ENCODE peak calls at places on chromosome 21, in ten cellular contexts. D is OCI-LY7, I is pancreas, C is endodermal cell, E is esophagus squamous epithelium, F is ovary, U is body of pancreas, B is neural progenitor cell, L is colonic mucosa, W is thoracic aorta. T is an unnamed sample.

GRCh38 chr21:46393941-46394818 is 64.5 kb upstream of the DIP2A start:
- DNase-seq in L (no peak), I (no peak), C (no peak), D (no peak), F (no peak), W (no peak), U (peak), E (no peak), B (no peak), T (no peak)

GRCh38 chr21:39025198-39025597 is 158.1 kb downstream of the PSMG1 start:
- DNase-seq in U (no peak), C (no peak), B (no peak), I (no peak), E (no peak), F (no peak), W (no peak), L (no peak), D (no peak), T (no peak)

GRCh38 chr21:41932576-41933258 is 21.1 kb downstream of the C2CD2 start:
- DNase-seq in W (no peak), U (no peak), E (no peak), C (no peak), F (peak), D (no peak), I (no peak), B (no peak), L (no peak), T (no peak)

GRCh38 chr21:37564924-37565529 is 198.5 kb downstream of the DYRK1A start:
- DNase-seq in B (peak), W (no peak), F (no peak), E (no peak), D (no peak), L (no peak), I (no peak), U (peak), C (no peak), T (no peak)

GRCh38 chr21:41432567-41433460 is 6.8 kb downstream of the MX1 start:
- DNase-seq in L (no peak), W (no peak), B (no peak), E (no peak), F (no peak), U (no peak), I (no peak), C (no peak), D (no peak), T (peak)

GRCh38 chr21:36419241-36419640 is 34.0 kb downstream of the CHAF1B start:
- DNase-seq in B (no peak), F (no peak), W (no peak), D (no peak), E (no peak), L (no peak), U (no peak), C (no peak), I (no peak), T (no peak)

GRCh38 chr21:43025636-43026180 is 49.9 kb downstream of the CBS start:
- DNase-seq in C (no peak), I (no peak), B (peak), D (no peak), U (no peak), W (no peak), F (no peak), E (no peak), L (no peak), T (no peak)

GRCh38 chr21:38277501-38278111 is 20.8 kb downstream of the KCNJ15 start:
- DNase-seq in L (peak), E (no peak), B (no peak), W (no peak), C (no peak), F (no peak), I (peak), U (peak), D (no peak), T (no peak)

GRCh38 chr21:46274797-46275390 is 10.5 kb downstream of the MCM3AP start:
- DNase-seq in I (no peak), D (no peak), L (no peak), U (no peak), W (no peak), C (no peak), E (no peak), F (no peak), B (no peak), T (no peak)

GRCh38 chr21:29256125-29256895 is 42.4 kb upstream of the BACH1 start:
- DNase-seq in I (no peak), F (no peak), E (no peak), U (no peak), D (no peak), B (no peak), L (no peak), C (no peak), W (no peak), T (no peak)

GRCh38 chr21:39022901-39023693 is 160.2 kb downstream of the PSMG1 start:
- DNase-seq in F (peak), D (no peak), I (no peak), U (peak), W (peak), B (no peak), L (no peak), C (peak), E (no peak), T (no peak)

GRCh38 chr21:35428041-35428400 is 378.9 kb upstream of the RUNX1 start:
- DNase-seq in F (no peak), U (no peak), E (no peak), D (no peak), W (no peak), B (no peak), I (no peak), L (no peak), C (no peak), T (no peak)

GRCh38 chr21:35149698-35150097 is 100.6 kb upstream of the RUNX1 start:
- DNase-seq in W (no peak), C (no peak), U (no peak), L (no peak), D (no peak), B (no peak), E (no peak), F (no peak), I (no peak), T (no peak)

GRCh38 chr21:35796834-35797233 is 263.5 kb downstream of the SETD4 start:
- DNase-seq in E (no peak), F (no peak), D (no peak), W (no peak), I (no peak), L (no peak), U (no peak), B (no peak), C (no peak), T (no peak)

GRCh38 chr21:36150192-36150711 is 6.4 kb upstream of the DOP1B start:
- DNase-seq in I (no peak), U (peak), D (peak), C (no peak), W (no peak), F (no peak), E (no peak), L (no peak), B (no peak), T (no peak)

GRCh38 chr21:34796518-34797201 is 127.9 kb downstream of the CLIC6 start:
- DNase-seq in C (peak), U (no peak), E (no peak), F (no peak), I (no peak), B (no peak), L (peak), D (no peak), W (no peak), T (no peak)

GRCh38 chr21:15752763-15753407 is 23.1 kb downstream of the USP25 start:
- DNase-seq in U (no peak), I (no peak), E (no peak), L (no peak), F (no peak), D (no peak), C (peak), W (no peak), B (peak), T (no peak)

GRCh38 chr21:15751561-15751960 is 21.8 kb downstream of the USP25 start:
- DNase-seq in E (no peak), I (no peak), L (no peak), W (no peak), F (no peak), C (no peak), U (no peak), D (no peak), B (no peak), T (no peak)

GRCh38 chr21:15751037-15751436 is 21.3 kb downstream of the USP25 start:
- DNase-seq in U (no peak), D (no peak), L (no peak), I (no peak), F (no peak), W (no peak), C (no peak), E (no peak), B (no peak), T (no peak)

GRCh38 chr21:15749045-15749867 is 19.5 kb downstream of the USP25 start:
- DNase-seq in I (no peak), C (no peak), W (no peak), E (no peak), B (no peak), U (no peak), F (no peak), D (no peak), L (no peak), T (no peak)

DNA sequence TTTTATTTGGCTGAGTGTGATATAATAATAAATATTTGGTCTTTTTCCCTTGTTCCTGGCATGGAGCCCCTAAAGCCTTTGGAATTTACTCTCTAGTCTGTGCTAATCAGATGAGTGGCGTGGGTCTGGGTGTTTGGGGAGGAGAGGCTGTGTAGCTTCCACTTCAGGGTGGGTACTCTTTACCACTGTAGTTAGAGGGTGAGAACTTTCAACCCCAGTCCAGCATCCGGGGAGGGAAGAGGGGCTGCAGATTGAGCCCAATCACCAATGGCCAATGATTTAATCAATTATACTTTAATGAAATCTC is 20.0 kb downstream of the USP25 start:
- DNase-seq in U (no peak), E (no peak), W (no peak), I (no peak), L (no peak), C (no peak), D (no peak), B (no peak), F (no peak), T (no peak)
- H3K27ac ChIP-seq in U (no peak), E (no peak), W (no peak), I (no peak), L (no peak), C (no peak), D (no peak), B (no peak), F (no peak), T (no peak)

GRCh38 chr21:44911384-44912157 is 9.1 kb downstream of the ITGB2 start:
- DNase-seq in B (no peak), F (no peak), U (peak), D (peak), C (peak), L (peak), E (no peak), I (peak), W (no peak), T (no peak)
- TF ChIP-seq CTCF in B (peak), F (no peak), U (peak), D (peak), C (peak), L (peak), E (peak), I (peak), W (no peak), T (no peak)

GRCh38 chr21:15327637-15328265 is 263.0 kb upstream of the NRIP1 start:
- DNase-seq in L (no peak), C (no peak), W (no peak), E (no peak), U (no peak), I (no peak), B (no peak), F (no peak), D (no peak), T (no peak)

GRCh38 chr21:15326032-15326867 is 261.4 kb upstream of the NRIP1 start:
- DNase-seq in W (no peak), F (no peak), B (no peak), I (no peak), D (no peak), C (no peak), E (no peak), L (no peak), U (no peak), T (no peak)

GRCh38 chr21:15319727-15320126 is 254.9 kb upstream of the NRIP1 start:
- DNase-seq in L (no peak), U (no peak), D (no peak), B (no peak), I (no peak), F (no peak), C (no peak), W (no peak), E (no peak), T (no peak)

GRCh38 chr21:15324542-15324941 is 259.7 kb upstream of the NRIP1 start:
- DNase-seq in E (no peak), U (no peak), C (no peak), W (no peak), B (peak), L (no peak), F (no peak), I (no peak), D (no peak), T (no peak)
- H3K27ac ChIP-seq in E (no peak), U (no peak), C (no peak), W (no peak), B (no peak), L (no peak), F (no peak), I (no peak), D (no peak), T (no peak)

GRCh38 chr21:15061747-15062146 is 3.1 kb downstream of the NRIP1 start:
- DNase-seq in W (no peak), C (no peak), B (no peak), U (no peak), I (no peak), D (no peak), E (no peak), L (no peak), F (no peak), T (no peak)

GRCh38 chr21:15063821-15064575 is 802 bp downstream of the NRIP1 start:
- DNase-seq in D (no peak), F (peak), B (peak), C (peak), L (peak), U (peak), W (no peak), I (peak), E (no peak), T (peak)

GRCh38 chr21:15061284-15061683 is 3.5 kb downstream of the NRIP1 start:
- DNase-seq in F (no peak), W (no peak), E (no peak), I (no peak), D (no peak), B (no peak), C (no peak), U (no peak), L (no peak), T (no peak)

GRCh38 chr21:15063081-15063820 is 1.5 kb downstream of the NRIP1 start:
- DNase-seq in W (no peak), C (peak), B (peak), U (peak), F (no peak), D (no peak), I (peak), L (peak), E (no peak), T (no peak)

GRCh38 chr21:15062566-15062965 is 2.2 kb downstream of the NRIP1 start:
- DNase-seq in W (no peak), E (no peak), U (no peak), C (no peak), D (no peak), I (no peak), L (no peak), B (no peak), F (no peak), T (no peak)
- TF ChIP-seq CTCF in W (no peak), E (no peak), U (peak), C (no peak), D (no peak), I (no peak), L (peak), B (no peak), F (no peak), T (no peak)

GRCh38 chr21:25607812-25608737 is 794 bp upstream of the MRPL39 start:
- DNase-seq in I (peak), W (peak), F (peak), U (peak), B (peak), E (peak), L (peak), C (peak), D (peak), T (peak)
- H3K27ac ChIP-seq in I (no peak), W (peak), F (no peak), U (peak), B (no peak), E (peak), L (peak), C (no peak), D (no peak), T (peak)